ENCODE peak calls at places on chromosomes 16 and 17, in nine cellular contexts. One of them, this sample, is unnamed.
A peak's percentile ranks its signal among the peaks of the same experiment; 100 is the strongest.

GRCh38 chr16:14128097-14128496 is 57.0 kb downstream of the MRTFB start:
- DNase-seq in GDM1: no peak
- DNase-seq in EH: no peak
- DNase-seq in stimulated activated effector memory CD8-positive, alpha-beta T cell treated with anti-CD3 and anti-CD28 coated beads, Interleukin-12 subunit alpha, Interleukin-12 subunit beta, amount 100 ng/mL, for 72 hours: no peak
- DNase-seq in hypothalamus: no peak
- DNase-seq in mesendoderm: no peak
- DNase-seq in left colon: no peak
- DNase-seq in Right ventricle myocardium superior: no peak
- DNase-seq in NCI-H1048: no peak
- DNase-seq in this sample: no peak

GRCh38 chr16:85028638-85029412 is 1.2 kb downstream of the KIAA0513 start:
- DNase-seq in GDM1: no peak
- DNase-seq in EH: peak; percentile 65
- DNase-seq in stimulated activated effector memory CD8-positive, alpha-beta T cell treated with anti-CD3 and anti-CD28 coated beads, Interleukin-12 subunit alpha, Interleukin-12 subunit beta, amount 100 ng/mL, for 72 hours: peak; percentile 77
- DNase-seq in hypothalamus: peak; percentile 9
- DNase-seq in mesendoderm: no peak
- DNase-seq in left colon: peak; percentile 70
- DNase-seq in Right ventricle myocardium superior: peak; percentile 53
- DNase-seq in NCI-H1048: no peak
- DNase-seq in this sample: no peak

GRCh38 chr17:73586921-73587680 is 57.1 kb downstream of the SDK2 start:
- DNase-seq in GDM1: no peak
- DNase-seq in EH: no peak
- DNase-seq in stimulated activated effector memory CD8-positive, alpha-beta T cell treated with anti-CD3 and anti-CD28 coated beads, Interleukin-12 subunit alpha, Interleukin-12 subunit beta, amount 100 ng/mL, for 72 hours: no peak
- DNase-seq in hypothalamus: no peak
- DNase-seq in mesendoderm: no peak
- DNase-seq in left colon: no peak
- DNase-seq in Right ventricle myocardium superior: peak; percentile 69
- DNase-seq in NCI-H1048: no peak
- DNase-seq in this sample: no peak

GRCh38 chr17:9009737-9010136 is 11.6 kb upstream of the NTN1 start:
- DNase-seq in GDM1: no peak
- DNase-seq in EH: no peak
- DNase-seq in stimulated activated effector memory CD8-positive, alpha-beta T cell treated with anti-CD3 and anti-CD28 coated beads, Interleukin-12 subunit alpha, Interleukin-12 subunit beta, amount 100 ng/mL, for 72 hours: no peak
- DNase-seq in hypothalamus: no peak
- DNase-seq in mesendoderm: no peak
- DNase-seq in left colon: no peak
- DNase-seq in Right ventricle myocardium superior: no peak
- DNase-seq in NCI-H1048: no peak
- DNase-seq in this sample: no peak

GRCh38 chr16:66590322-66590721 is 11.1 kb downstream of the CMTM2 start:
- DNase-seq in GDM1: no peak
- DNase-seq in EH: no peak
- DNase-seq in stimulated activated effector memory CD8-positive, alpha-beta T cell treated with anti-CD3 and anti-CD28 coated beads, Interleukin-12 subunit alpha, Interleukin-12 subunit beta, amount 100 ng/mL, for 72 hours: no peak
- DNase-seq in hypothalamus: no peak
- DNase-seq in mesendoderm: no peak
- DNase-seq in left colon: no peak
- DNase-seq in Right ventricle myocardium superior: no peak
- DNase-seq in NCI-H1048: no peak
- DNase-seq in this sample: no peak

GRCh38 chr17:82599674-82600661 is 48.3 kb downstream of the WDR45B start:
- DNase-seq in GDM1: no peak
- DNase-seq in EH: no peak
- DNase-seq in stimulated activated effector memory CD8-positive, alpha-beta T cell treated with anti-CD3 and anti-CD28 coated beads, Interleukin-12 subunit alpha, Interleukin-12 subunit beta, amount 100 ng/mL, for 72 hours: no peak
- DNase-seq in hypothalamus: no peak
- DNase-seq in mesendoderm: no peak
- DNase-seq in left colon: no peak
- DNase-seq in Right ventricle myocardium superior: no peak
- DNase-seq in NCI-H1048: no peak
- DNase-seq in this sample: no peak

GRCh38 chr17:66272699-66273390 is 29.6 kb upstream of the PRKCA start:
- DNase-seq in GDM1: no peak
- DNase-seq in EH: peak; percentile 95
- DNase-seq in stimulated activated effector memory CD8-positive, alpha-beta T cell treated with anti-CD3 and anti-CD28 coated beads, Interleukin-12 subunit alpha, Interleukin-12 subunit beta, amount 100 ng/mL, for 72 hours: no peak
- DNase-seq in hypothalamus: no peak
- DNase-seq in mesendoderm: no peak
- DNase-seq in left colon: no peak
- DNase-seq in Right ventricle myocardium superior: no peak
- DNase-seq in NCI-H1048: no peak
- DNase-seq in this sample: no peak

GRCh38 chr17:30290696-30291570 is 811 bp downstream of the BLMH start:
- DNase-seq in GDM1: no peak
- DNase-seq in EH: peak; percentile 42
- DNase-seq in stimulated activated effector memory CD8-positive, alpha-beta T cell treated with anti-CD3 and anti-CD28 coated beads, Interleukin-12 subunit alpha, Interleukin-12 subunit beta, amount 100 ng/mL, for 72 hours: peak; percentile 83
- DNase-seq in hypothalamus: no peak
- DNase-seq in mesendoderm: peak; percentile 50
- DNase-seq in left colon: peak; percentile 65
- DNase-seq in Right ventricle myocardium superior: peak; percentile 59
- DNase-seq in NCI-H1048: no peak
- DNase-seq in this sample: no peak

GRCh38 chr16:29745853-29746345 is at the start of gene C16orf54:
- DNase-seq in GDM1: peak; percentile 96
- DNase-seq in EH: no peak
- DNase-seq in stimulated activated effector memory CD8-positive, alpha-beta T cell treated with anti-CD3 and anti-CD28 coated beads, Interleukin-12 subunit alpha, Interleukin-12 subunit beta, amount 100 ng/mL, for 72 hours: peak; percentile 95
- DNase-seq in hypothalamus: peak; percentile 2
- DNase-seq in mesendoderm: no peak
- DNase-seq in left colon: peak; percentile 76
- DNase-seq in Right ventricle myocardium superior: peak; percentile 90
- DNase-seq in NCI-H1048: no peak
- DNase-seq in this sample: no peak

GRCh38 chr17:63015824-63016223 is 49.8 kb downstream of the TANC2 start:
- DNase-seq in GDM1: no peak
- DNase-seq in EH: no peak
- DNase-seq in stimulated activated effector memory CD8-positive, alpha-beta T cell treated with anti-CD3 and anti-CD28 coated beads, Interleukin-12 subunit alpha, Interleukin-12 subunit beta, amount 100 ng/mL, for 72 hours: no peak
- DNase-seq in hypothalamus: no peak
- DNase-seq in mesendoderm: no peak
- DNase-seq in left colon: no peak
- DNase-seq in Right ventricle myocardium superior: no peak
- DNase-seq in NCI-H1048: no peak
- DNase-seq in this sample: no peak

GRCh38 chr17:83064021-83064731 is 15.2 kb upstream of the METRNL start:
- DNase-seq in GDM1: no peak
- DNase-seq in EH: no peak
- DNase-seq in stimulated activated effector memory CD8-positive, alpha-beta T cell treated with anti-CD3 and anti-CD28 coated beads, Interleukin-12 subunit alpha, Interleukin-12 subunit beta, amount 100 ng/mL, for 72 hours: peak; percentile 33
- DNase-seq in hypothalamus: no peak
- DNase-seq in mesendoderm: no peak
- DNase-seq in left colon: no peak
- DNase-seq in Right ventricle myocardium superior: peak; percentile 30
- DNase-seq in NCI-H1048: no peak
- DNase-seq in this sample: no peak

GRCh38 chr17:2076461-2076984 is 21.6 kb downstream of the HIC1 start:
- DNase-seq in GDM1: no peak
- DNase-seq in EH: peak; percentile 77
- DNase-seq in stimulated activated effector memory CD8-positive, alpha-beta T cell treated with anti-CD3 and anti-CD28 coated beads, Interleukin-12 subunit alpha, Interleukin-12 subunit beta, amount 100 ng/mL, for 72 hours: no peak
- DNase-seq in hypothalamus: no peak
- DNase-seq in mesendoderm: no peak
- DNase-seq in left colon: no peak
- DNase-seq in Right ventricle myocardium superior: no peak
- DNase-seq in NCI-H1048: no peak
- DNase-seq in this sample: no peak

GRCh38 chr16:6605490-6605889 is 727.2 kb upstream of the RBFOX1 start:
- DNase-seq in GDM1: no peak
- DNase-seq in EH: no peak
- DNase-seq in stimulated activated effector memory CD8-positive, alpha-beta T cell treated with anti-CD3 and anti-CD28 coated beads, Interleukin-12 subunit alpha, Interleukin-12 subunit beta, amount 100 ng/mL, for 72 hours: no peak
- DNase-seq in hypothalamus: no peak
- DNase-seq in mesendoderm: no peak
- DNase-seq in left colon: no peak
- DNase-seq in Right ventricle myocardium superior: no peak
- DNase-seq in NCI-H1048: no peak
- DNase-seq in this sample: no peak

GRCh38 chr16:57688987-57689771 is 5.4 kb upstream of the DRC7 start:
- DNase-seq in GDM1: no peak
- DNase-seq in EH: no peak
- DNase-seq in stimulated activated effector memory CD8-positive, alpha-beta T cell treated with anti-CD3 and anti-CD28 coated beads, Interleukin-12 subunit alpha, Interleukin-12 subunit beta, amount 100 ng/mL, for 72 hours: no peak
- DNase-seq in hypothalamus: no peak
- DNase-seq in mesendoderm: no peak
- DNase-seq in left colon: no peak
- DNase-seq in Right ventricle myocardium superior: no peak
- DNase-seq in NCI-H1048: no peak
- DNase-seq in this sample: no peak